ENCODE peak calls at places on chromosome 10, in nine cellular contexts. C is RPMI8226; M is NCI-H1092; I is breast epithelium; D is brain microvascular endothelial cell; G is activated CD4-positive, alpha-beta T cell treated with anti-CD3 and anti-CD28 coated beads, Interleukin-2, amount 50 U/mL, for 4 hours; A is GM23248; B is stimulated activated CD4-positive, alpha-beta T cell treated with anti-CD3 and anti-CD28 coated beads, Interleukin-4, amount 100 ng/mL, for 1 hour; J is HEK293T. V is an unnamed sample.
A peak's percentile ranks its signal among the peaks of the same experiment; 100 is the strongest.

GRCh38 chr10:21159669-21160068 is 262.6 kb upstream of the NEBL start:
- DNase-seq in G (no peak), A (no peak), I (no peak), D (no peak), J (no peak), M (no peak), C (no peak), B (no peak), V (no peak)

GRCh38 chr10:67934331-67934730 is 49.9 kb downstream of the SIRT1 start:
- DNase-seq in M (no peak), B (no peak), J (no peak), D (no peak), A (no peak), I (no peak), G (no peak), C (no peak), V (no peak)

GRCh38 chr10:116688241-116688711 is 54.1 kb downstream of the HSPA12A start:
- DNase-seq in G (no peak), M (no peak), C (peak; percentile 41), B (no peak), I (no peak), D (peak; percentile 27), J (no peak), A (peak; percentile 80), V (peak; percentile 43)

GRCh38 chr10:113518415-113518814 is 34.4 kb upstream of the HABP2 start:
- DNase-seq in G (no peak), I (no peak), D (no peak), B (no peak), M (no peak), A (no peak), C (no peak), J (no peak), V (peak; percentile 57)

GRCh38 chr10:21079330-21079658 is 182.2 kb upstream of the NEBL start:
- DNase-seq in M (no peak), D (no peak), J (no peak), C (no peak), I (no peak), B (no peak), G (no peak), A (no peak), V (no peak)

GRCh38 chr10:18254086-18254485 is 113.9 kb downstream of the CACNB2 start:
- DNase-seq in I (no peak), M (no peak), J (no peak), A (peak; percentile 41), D (no peak), G (no peak), C (no peak), B (no peak), V (no peak)

GRCh38 chr10:32963102-32963501 is 5.1 kb upstream of the ITGB1 start:
- DNase-seq in A (peak; percentile 84), B (no peak), G (no peak), C (no peak), I (no peak), M (no peak), D (peak; percentile 68), J (no peak), V (no peak)

GRCh38 chr10:126686732-126687693 is 16.5 kb upstream of the C10orf90 start:
- DNase-seq in I (no peak), A (no peak), D (no peak), G (no peak), M (no peak), C (no peak), B (no peak), J (no peak), V (no peak)

GRCh38 chr10:7525314-7526016 is 114.6 kb upstream of the SFMBT2 start:
- DNase-seq in A (peak; percentile 82), G (peak; percentile 54), I (no peak), J (peak; percentile 71), M (peak; percentile 56), D (peak; percentile 70), B (peak; percentile 35), C (peak; percentile 88), V (no peak)

GRCh38 chr10:86357676-86358075 is 8.9 kb downstream of the GRID1 start:
- DNase-seq in I (no peak), J (no peak), D (no peak), B (no peak), M (no peak), A (no peak), C (no peak), G (no peak), V (no peak)

GRCh38 chr10:77176224-77176623 is 461.4 kb downstream of the KCNMA1 start:
- DNase-seq in I (no peak), B (no peak), C (no peak), J (no peak), D (no peak), A (no peak), G (no peak), M (no peak), V (no peak)

GRCh38 chr10:93680414-93681047 is 21.9 kb downstream of the FRA10AC1 start:
- DNase-seq in B (no peak), A (peak; percentile 63), D (peak; percentile 28), M (peak; percentile 13), J (peak; percentile 33), C (peak; percentile 43), G (no peak), I (no peak), V (no peak)

GRCh38 chr10:119384127-119384526 is 158.4 kb downstream of the RGS10 start:
- DNase-seq in B (no peak), A (no peak), J (no peak), M (no peak), C (no peak), I (no peak), G (no peak), D (no peak), V (no peak)

GRCh38 chr10:6204341-6205191 is 1.8 kb downstream of the PFKFB3 start:
- DNase-seq in B (peak; percentile 14), G (no peak), M (no peak), C (peak; percentile 65), I (peak; percentile 77), D (peak; percentile 65), A (peak; percentile 94), J (no peak), V (no peak)

GRCh38 chr10:118033905-118034304 is 12.8 kb downstream of the RAB11FIP2 start:
- DNase-seq in J (no peak), A (no peak), M (no peak), D (no peak), B (no peak), I (no peak), G (no peak), C (no peak), V (no peak)

GRCh38 chr10:109977382-109977806 is 30.4 kb upstream of the ADD3 start:
- DNase-seq in A (peak; percentile 85), I (no peak), M (no peak), D (peak; percentile 86), G (no peak), J (peak; percentile 36), B (no peak), C (no peak), V (no peak)

GRCh38 chr10:50623299-50624153 is at the start of gene SGMS1:
- DNase-seq in C (peak; percentile 78), B (peak; percentile 82), M (peak; percentile 49), A (peak; percentile 95), G (peak; percentile 63), I (peak; percentile 82), D (peak; percentile 70), J (peak; percentile 79), V (peak; percentile 97)

GRCh38 chr10:60271319-60272040 is 118.2 kb downstream of the ANK3 start:
- DNase-seq in G (no peak), A (no peak), M (no peak), D (no peak), I (no peak), B (no peak), C (no peak), J (no peak), V (no peak)

GRCh38 chr10:76393875-76394706 is 962.7 kb downstream of the LRMDA start:
- DNase-seq in D (peak; percentile 39), M (no peak), C (no peak), G (no peak), A (peak; percentile 29), J (no peak), B (no peak), I (no peak), V (no peak)

GRCh38 chr10:96229568-96230030 is 41.8 kb downstream of the BLNK start:
- DNase-seq in C (peak; percentile 79), G (peak; percentile 57), I (peak; percentile 75), A (peak; percentile 67), D (peak; percentile 68), J (peak; percentile 86), M (no peak), B (peak; percentile 75), V (no peak)

GRCh38 chr10:117903854-117904253 is 142.9 kb downstream of the RAB11FIP2 start:
- DNase-seq in M (no peak), J (no peak), D (no peak), B (no peak), A (no peak), C (no peak), G (no peak), I (no peak), V (no peak)

GRCh38 chr10:1202343-1202742 is 146.2 kb downstream of the WDR37 start:
- DNase-seq in M (no peak), A (no peak), D (no peak), I (no peak), C (no peak), B (no peak), J (no peak), G (no peak), V (no peak)

GRCh38 chr10:94358480-94358879 is 4.3 kb downstream of the NOC3L start:
- DNase-seq in A (peak; percentile 92), D (peak; percentile 89), C (no peak), G (no peak), I (no peak), J (no peak), B (no peak), M (no peak), V (no peak)

GRCh38 chr10:63241898-63242297 is 108.8 kb downstream of the NRBF2 start:
- DNase-seq in M (no peak), C (no peak), D (no peak), A (no peak), G (no peak), J (no peak), I (no peak), B (no peak), V (no peak)

GRCh38 chr10:21518629-21519321 is 6.7 kb downstream of the SKIDA1 start:
- DNase-seq in M (no peak), B (no peak), A (peak; percentile 62), C (peak; percentile 32), G (no peak), I (no peak), D (no peak), J (no peak), V (no peak)

GRCh38 chr10:63885159-63885558 is 364.0 kb downstream of the REEP3 start:
- DNase-seq in M (no peak), I (no peak), C (no peak), G (no peak), J (no peak), A (no peak), B (no peak), D (no peak), V (no peak)

GRCh38 chr10:10110817-10111490 is 906.7 kb upstream of the CELF2 start:
- DNase-seq in C (no peak), G (no peak), M (no peak), I (no peak), D (no peak), A (no peak), J (no peak), B (no peak), V (no peak)

GRCh38 chr10:33174674-33175073 is 159.8 kb downstream of the NRP1 start:
- DNase-seq in I (no peak), B (no peak), A (peak; percentile 54), G (no peak), J (no peak), C (no peak), M (no peak), D (no peak), V (no peak)

GRCh38 chr10:28411648-28412047 is 108.8 kb upstream of the MPP7 start:
- DNase-seq in G (no peak), I (no peak), C (no peak), B (no peak), M (no peak), D (no peak), J (no peak), A (peak; percentile 37), V (no peak)

GRCh38 chr10:42979181-42979580 is 97.7 kb upstream of the RET start:
- DNase-seq in G (no peak), C (no peak), B (no peak), M (no peak), A (no peak), I (no peak), J (no peak), D (no peak), V (peak; percentile 82)

GRCh38 chr10:115844592-115844991 is 428.4 kb downstream of the GFRA1 start:
- DNase-seq in C (no peak), M (peak; percentile 46), D (no peak), A (no peak), I (no peak), J (peak; percentile 15), G (no peak), B (no peak), V (no peak)

V was measured in mesenteric fat pad.